ENCODE peak calls at places on chromosomes 3 and 15, in seven cellular contexts. R is right atrium auricular region, L is left lung, W is ovary, Y is kidney epithelial cell, X is RWPE2, D is esophagus squamous epithelium. U is an unnamed sample.
A peak's percentile ranks its signal among the peaks of the same experiment; 100 is the strongest.

GRCh38 chr3:50830451-50830850 is 155.7 kb downstream of the DOCK3 start:
- DNase-seq in R (no peak), L (no peak), W (no peak), Y (no peak), X (no peak), D (no peak), U (no peak)

GRCh38 chr3:59809016-59809415 is 759.2 kb upstream of the CFAP20DC start:
- DNase-seq in Y (peak; percentile 41), D (no peak), X (no peak), W (no peak), R (no peak), L (no peak), U (no peak)

GRCh38 chr3:55013145-55013544 is 85.3 kb upstream of the LRTM1 start:
- DNase-seq in R (no peak), W (no peak), X (no peak), L (no peak), D (no peak), Y (no peak), U (no peak)

GRCh38 chr15:22952826-22953579 is 27.2 kb downstream of the CYFIP1 start:
- DNase-seq in R (no peak), L (no peak), W (peak; percentile 51), X (no peak), D (no peak), Y (no peak), U (no peak)

GRCh38 chr3:187370051-187370450 is 1.9 kb downstream of the RTP4 start:
- DNase-seq in W (no peak), R (no peak), X (no peak), L (no peak), D (no peak), Y (no peak), U (no peak)

GRCh38 chr3:158731938-158732855 is at the start of gene RARRES1:
- DNase-seq in L (peak; percentile 96), Y (no peak), X (no peak), R (no peak), D (no peak), W (peak; percentile 74), U (peak; percentile 89)

GRCh38 chr15:32851619-32852416 is 134.0 kb downstream of the GREM1 start:
- DNase-seq in L (no peak), X (no peak), Y (no peak), R (no peak), D (no peak), W (no peak), U (no peak)

GRCh38 chr15:26935322-26935721 is 35.7 kb upstream of the GABRG3 start:
- DNase-seq in Y (no peak), L (peak; percentile 63), X (no peak), D (no peak), W (no peak), R (no peak), U (no peak)

GRCh38 chr15:65189102-65189740 is 4.1 kb upstream of the CLPX start:
- DNase-seq in W (no peak), X (no peak), R (no peak), Y (no peak), D (no peak), L (no peak), U (peak; percentile 67)

GRCh38 chr3:148797822-148798221 is 29.8 kb upstream of the CPB1 start:
- DNase-seq in Y (no peak), D (no peak), W (no peak), R (no peak), L (no peak), X (no peak), U (no peak)

GRCh38 chr15:79003301-79003700 is 58.5 kb upstream of the CTSH start:
- DNase-seq in Y (no peak), R (no peak), W (no peak), L (no peak), D (no peak), X (no peak), U (no peak)

GRCh38 chr3:158792709-158793108 is 9.1 kb upstream of the MFSD1 start:
- DNase-seq in L (no peak), R (no peak), D (no peak), X (peak; percentile 74), Y (no peak), W (no peak), U (no peak)

GRCh38 chr3:165404357-165405042 is 208.3 kb upstream of the SLITRK3 start:
- DNase-seq in Y (no peak), X (no peak), D (no peak), W (no peak), L (no peak), R (no peak), U (no peak)

GRCh38 chr3:175941352-175941751 is 1082.2 kb downstream of the NAALADL2 start:
- DNase-seq in R (no peak), D (no peak), Y (no peak), W (no peak), X (no peak), L (no peak), U (no peak)

GRCh38 chr3:100696161-100696560 is 13.1 kb upstream of the TFG start:
- DNase-seq in X (no peak), R (no peak), L (no peak), D (no peak), Y (no peak), W (no peak), U (no peak)

GRCh38 chr15:67720556-67721175 is 104.6 kb upstream of the SKOR1 start:
- DNase-seq in R (no peak), X (no peak), W (no peak), Y (peak; percentile 7), D (no peak), L (no peak), U (no peak)

GRCh38 chr15:37035349-37035748 is 65.0 kb downstream of the MEIS2 start:
- DNase-seq in W (no peak), D (no peak), Y (no peak), L (no peak), X (no peak), R (no peak), U (no peak)

GRCh38 chr15:37038716-37039106 is 61.6 kb downstream of the MEIS2 start:
- DNase-seq in W (no peak), R (no peak), L (no peak), X (no peak), D (no peak), Y (no peak), U (no peak)

GRCh38 chr15:37040072-37040742 is 60.1 kb downstream of the MEIS2 start:
- DNase-seq in W (no peak), Y (no peak), X (no peak), D (no peak), L (no peak), R (no peak), U (no peak)

GRCh38 chr15:37037256-37037655 is 63.1 kb downstream of the MEIS2 start:
- DNase-seq in X (no peak), L (no peak), W (no peak), R (no peak), D (no peak), Y (no peak), U (no peak)

DNA sequence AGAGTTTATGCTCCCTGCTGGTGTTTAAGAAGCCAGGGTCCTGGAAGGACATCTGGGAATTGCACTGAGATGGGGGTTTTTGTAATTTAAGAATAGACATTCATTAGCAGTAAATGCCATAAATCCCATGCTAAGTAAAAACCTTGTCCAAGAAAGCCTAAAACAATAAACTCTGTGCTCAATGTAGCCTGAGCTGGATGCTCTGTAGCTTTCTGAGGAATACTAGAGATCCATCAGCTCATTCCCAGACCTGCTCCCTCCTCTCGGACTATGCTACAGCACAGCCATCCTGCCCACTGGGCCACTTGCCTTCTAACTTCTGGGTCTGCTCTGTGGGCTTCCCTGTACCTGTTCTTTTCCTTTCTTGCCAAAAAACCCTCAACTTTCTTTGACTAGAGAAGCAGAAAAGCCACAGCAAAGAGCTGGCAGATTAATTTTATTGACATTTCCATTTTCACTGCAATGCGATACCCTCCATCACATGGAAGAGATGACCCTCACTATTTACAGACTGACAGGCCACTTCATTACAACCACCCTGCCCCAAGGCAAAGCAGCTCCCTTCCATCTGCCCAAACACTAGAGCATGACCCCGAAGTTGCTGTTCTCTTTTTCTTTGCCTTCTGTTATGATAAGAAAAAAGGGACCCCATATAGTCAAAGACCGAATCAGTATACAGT is 62.2 kb downstream of the MEIS2 start:
- DNase-seq in D (no peak), Y (no peak), X (no peak), R (no peak), L (no peak), W (no peak), U (no peak)
- H3K36me3 ChIP-seq in D (no peaks in the 10 kb centered on the region), Y (no peaks in the 10 kb centered on the region), X (no peaks in the 10 kb centered on the region), R (no peaks in the 10 kb centered on the region), L (no peaks in the 10 kb centered on the region), W (no peaks in the 10 kb centered on the region), U (no peaks in the 10 kb centered on the region)

GRCh38 chr15:44595656-44596510 is 58.9 kb downstream of the EIF3J start:
- DNase-seq in Y (no peak), D (no peak), L (no peak), R (no peak), X (no peak), W (no peak), U (no peak)

GRCh38 chr15:44598066-44598465 is 61.1 kb downstream of the EIF3J start:
- DNase-seq in Y (no peak), L (no peak), W (no peak), D (no peak), X (no peak), R (no peak), U (no peak)

GRCh38 chr15:44598892-44599291 is 61.9 kb downstream of the EIF3J start:
- DNase-seq in L (no peak), W (no peak), R (no peak), D (no peak), X (no peak), Y (no peak), U (no peak)

GRCh38 chr15:44595246-44595645 is 58.3 kb downstream of the EIF3J start:
- DNase-seq in X (no peak), D (no peak), W (no peak), L (no peak), R (no peak), Y (no peak), U (no peak)

GRCh38 chr15:44596511-44597010 is 59.6 kb downstream of the EIF3J start:
- DNase-seq in X (no peak), R (no peak), D (no peak), L (no peak), W (no peak), Y (no peak), U (no peak)
- H3K36me3 ChIP-seq in X (peaks cover 90% of the 10 kb centered on the region), R (peaks cover 81% of the 10 kb centered on the region), D (peaks cover 67% of the 10 kb centered on the region), L (no peaks in the 10 kb centered on the region), W (peaks cover 2% of the 10 kb centered on the region), Y (no peaks in the 10 kb centered on the region), U (no peaks in the 10 kb centered on the region)

GRCh38 chr15:85741662-85742061 is 53.1 kb downstream of the KLHL25 start:
- DNase-seq in W (no peak), D (no peak), L (no peak), X (no peak), Y (no peak), R (peak; percentile 54), U (no peak)
- H3K36me3 ChIP-seq in W (no peaks in the 10 kb centered on the region), D (peaks cover 51% of the 10 kb centered on the region), L (no peaks in the 10 kb centered on the region), X (peaks cover 76% of the 10 kb centered on the region), Y (no peaks in the 10 kb centered on the region), R (peaks cover 100% of the 10 kb centered on the region), U (no peaks in the 10 kb centered on the region)

GRCh38 chr15:96947296-96947695 is 616.8 kb downstream of the NR2F2 start:
- DNase-seq in D (no peak), L (no peak), W (no peak), X (no peak), R (no peak), Y (no peak), U (no peak)
- H3K36me3 ChIP-seq in D (no peaks in the 10 kb centered on the region), L (no peaks in the 10 kb centered on the region), W (no peaks in the 10 kb centered on the region), X (no peaks in the 10 kb centered on the region), R (no peaks in the 10 kb centered on the region), Y (no peaks in the 10 kb centered on the region), U (no peaks in the 10 kb centered on the region)

GRCh38 chr15:76863693-76864092 is 41.4 kb downstream of the SCAPER start:
- DNase-seq in L (no peak), D (no peak), R (no peak), W (no peak), X (no peak), Y (no peak), U (no peak)
- H3K36me3 ChIP-seq in L (no peaks in the 10 kb centered on the region), D (no peaks in the 10 kb centered on the region), R (no peaks in the 10 kb centered on the region), W (no peaks in the 10 kb centered on the region), X (peaks cover 4% of the 10 kb centered on the region), Y (no peaks in the 10 kb centered on the region), U (no peaks in the 10 kb centered on the region)